ENCODE peak calls at places on chromosomes 3 and 15, in six cellular contexts. O, U, P, L, Z and B are unnamed samples.

GRCh38 chr3:51024765-51025681 is 350.3 kb downstream of the DOCK3 start:
- DNase-seq in P (no peak), U (no peak), Z (no peak), L (no peak), O (peak), B (no peak)

GRCh38 chr15:55221090-55222011 is 24.6 kb upstream of the RSL24D1 start:
- DNase-seq in Z (peak), O (no peak), L (no peak), P (peak), U (no peak), B (no peak)

GRCh38 chr3:113002676-113003075 is 11.9 kb downstream of the GTPBP8 start:
- DNase-seq in P (no peak), L (no peak), O (peak), U (no peak), Z (no peak), B (no peak)

GRCh38 chr15:44084728-44085127 is 110.3 kb downstream of the FRMD5 start:
- DNase-seq in Z (no peak), U (no peak), L (no peak), O (no peak), P (no peak), B (no peak)

GRCh38 chr3:124609402-124609801 is 120.8 kb upstream of the UMPS start:
- DNase-seq in L (no peak), O (no peak), Z (peak), U (no peak), P (no peak), B (no peak)

GRCh38 chr3:66336358-66336766 is 115.6 kb downstream of the SLC25A26 start:
- DNase-seq in Z (peak), O (no peak), P (peak), L (no peak), U (no peak), B (no peak)

GRCh38 chr3:184185461-184186183 is 377 bp upstream of the ABCF3 start:
- DNase-seq in L (peak), P (peak), U (peak), O (peak), Z (peak), B (peak)

GRCh38 chr15:87639305-87640011 is 617.1 kb downstream of the NTRK3 start:
- DNase-seq in L (no peak), O (no peak), P (no peak), U (no peak), Z (no peak), B (no peak)

GRCh38 chr3:197417896-197418618 is 119.6 kb upstream of the DLG1 start:
- DNase-seq in O (no peak), P (no peak), Z (no peak), U (no peak), L (no peak), B (no peak)

GRCh38 chr15:31227954-31228542 is 98.6 kb upstream of the KLF13 start:
- DNase-seq in L (no peak), P (no peak), U (no peak), O (no peak), Z (no peak), B (no peak)

GRCh38 chr15:65246026-65246714 is 34.9 kb upstream of the CILP start:
- DNase-seq in L (no peak), P (no peak), O (no peak), Z (no peak), U (no peak), B (peak)

GRCh38 chr15:64247535-64247905 is 84.7 kb upstream of the PPIB start:
- DNase-seq in Z (no peak), P (no peak), O (no peak), L (no peak), U (no peak), B (no peak)